ENCODE peak calls at places on chromosomes 3 and 15, in five cellular contexts. One of them, this sample, is unnamed. For H3K36me3, the result is how much of the 10 kb centered on the place peaks cover.

GRCh38 chr3:99544819-99545281 is 93.5 kb upstream of the COL8A1 start:
- DNase-seq in cardiac muscle cell: peak
- DNase-seq in PC-3: no peak
- DNase-seq in tibial artery: no peak
- DNase-seq in ovary: no peak
- DNase-seq in this sample: peak

GRCh38 chr3:36895488-36896409 is 49.1 kb downstream of the TRANK1 start:
- DNase-seq in cardiac muscle cell: no peak
- DNase-seq in PC-3: no peak
- DNase-seq in tibial artery: no peak
- DNase-seq in ovary: no peak
- DNase-seq in this sample: no peak

GRCh38 chr3:99751649-99752048 is 66.0 kb upstream of the CMSS1 start:
- DNase-seq in cardiac muscle cell: peak
- DNase-seq in PC-3: peak
- DNase-seq in tibial artery: no peak
- DNase-seq in ovary: no peak
- DNase-seq in this sample: peak

GRCh38 chr3:56795097-56795806 is 6.5 kb downstream of the ARHGEF3 start:
- DNase-seq in cardiac muscle cell: peak
- DNase-seq in PC-3: peak
- DNase-seq in tibial artery: no peak
- DNase-seq in ovary: no peak
- DNase-seq in this sample: peak

GRCh38 chr15:65970937-65971740 is 101.8 kb downstream of the RAB11A start:
- DNase-seq in cardiac muscle cell: no peak
- DNase-seq in PC-3: no peak
- DNase-seq in tibial artery: no peak
- DNase-seq in ovary: no peak
- DNase-seq in this sample: peak

GRCh38 chr15:45715528-45715927 is 80.7 kb downstream of the SQOR start:
- DNase-seq in cardiac muscle cell: peak
- DNase-seq in PC-3: peak
- DNase-seq in tibial artery: no peak
- DNase-seq in ovary: no peak
- DNase-seq in this sample: peak

GRCh38 chr3:10189557-10190374 is 25.0 kb downstream of the IRAK2 start:
- DNase-seq in cardiac muscle cell: peak
- DNase-seq in PC-3: peak
- DNase-seq in tibial artery: peak
- DNase-seq in ovary: peak
- DNase-seq in this sample: peak

GRCh38 chr15:55268054-55268695 is 21.4 kb downstream of the RAB27A start:
- DNase-seq in cardiac muscle cell: no peak
- DNase-seq in PC-3: no peak
- DNase-seq in tibial artery: no peak
- DNase-seq in ovary: no peak
- DNase-seq in this sample: no peak

GRCh38 chr15:81091889-81092558 is 42.0 kb upstream of the CFAP161 start:
- DNase-seq in cardiac muscle cell: peak
- DNase-seq in PC-3: peak
- DNase-seq in tibial artery: no peak
- DNase-seq in ovary: peak
- DNase-seq in this sample: peak

GRCh38 chr3:23824699-23825444 is 19.1 kb downstream of the UBE2E1 start:
- DNase-seq in cardiac muscle cell: no peak
- DNase-seq in PC-3: no peak
- DNase-seq in tibial artery: no peak
- DNase-seq in ovary: no peak
- DNase-seq in this sample: peak

GRCh38 chr3:129412542-129413198 is 15.8 kb downstream of the EFCAB12 start:
- DNase-seq in cardiac muscle cell: peak
- DNase-seq in PC-3: no peak
- DNase-seq in tibial artery: peak
- DNase-seq in ovary: no peak
- DNase-seq in this sample: no peak

DNA sequence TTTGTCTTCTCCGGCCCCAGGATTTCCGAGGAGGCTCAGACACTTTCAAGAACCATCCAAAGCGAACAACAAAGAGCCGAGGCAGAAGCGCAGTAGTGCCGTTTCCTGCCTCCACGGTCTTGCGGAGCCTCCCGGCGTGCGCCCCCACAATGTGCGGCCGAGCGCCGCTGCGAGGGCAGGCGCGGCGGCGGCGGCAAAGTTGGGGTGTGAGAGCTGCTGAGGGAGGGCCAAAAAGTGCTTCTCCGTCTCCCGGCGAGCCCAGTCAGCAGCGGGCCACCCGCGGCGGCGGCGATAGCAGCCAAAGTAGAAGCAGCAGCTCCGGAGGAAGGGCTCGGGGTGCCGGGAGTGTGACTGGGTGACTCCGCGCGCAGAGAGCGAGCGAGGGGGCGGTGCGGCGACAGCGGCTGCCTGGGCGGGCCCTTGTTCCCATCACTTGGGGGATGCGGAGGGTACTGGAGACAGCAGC is 749.1 kb downstream of the ROBO1 start:
- DNase-seq in cardiac muscle cell: peak
- DNase-seq in PC-3: peak
- DNase-seq in tibial artery: peak
- DNase-seq in ovary: peak
- DNase-seq in this sample: peak
- H3K4me3 ChIP-seq in cardiac muscle cell: peak
- H3K4me3 ChIP-seq in PC-3: peak
- H3K4me3 ChIP-seq in tibial artery: peak
- H3K4me3 ChIP-seq in ovary: peak
- H3K4me3 ChIP-seq in this sample: peak

DNA sequence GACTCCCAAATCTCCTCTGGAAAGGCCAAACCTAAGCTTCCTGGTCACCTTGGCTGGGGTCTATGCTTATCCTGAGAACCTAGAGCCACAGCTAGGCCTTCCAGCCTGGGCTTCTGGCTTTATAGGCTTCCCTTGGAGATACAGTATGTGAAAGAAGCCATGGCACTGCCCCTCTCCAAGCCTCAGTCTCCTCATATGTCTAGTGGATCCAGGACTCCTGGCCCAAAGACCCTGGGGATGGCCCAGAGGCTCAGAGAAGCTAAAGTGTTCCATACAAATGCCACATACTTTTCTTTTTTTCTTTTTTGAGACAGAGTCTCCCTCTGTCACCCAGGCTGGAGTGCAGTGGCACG is 8.6 kb downstream of the ACAA1 start:
- DNase-seq in cardiac muscle cell: no peak
- DNase-seq in PC-3: no peak
- DNase-seq in tibial artery: peak
- DNase-seq in ovary: no peak
- DNase-seq in this sample: no peak
- H3K36me3 ChIP-seq in cardiac muscle cell: half or more
- H3K36me3 ChIP-seq in PC-3: half or more
- H3K36me3 ChIP-seq in tibial artery: half or more
- H3K36me3 ChIP-seq in ovary: under half
- H3K36me3 ChIP-seq in this sample: under half

GRCh38 chr3:72820405-72820804 is 27.8 kb downstream of the SHQ1 start:
- DNase-seq in cardiac muscle cell: peak
- DNase-seq in PC-3: peak
- DNase-seq in tibial artery: no peak
- DNase-seq in ovary: no peak
- DNase-seq in this sample: peak
- H3K4me3 ChIP-seq in cardiac muscle cell: no peak
- H3K4me3 ChIP-seq in PC-3: no peak
- H3K4me3 ChIP-seq in tibial artery: no peak
- H3K4me3 ChIP-seq in ovary: no peak
- H3K4me3 ChIP-seq in this sample: no peak

GRCh38 chr3:79910337-79910736 is 142.5 kb upstream of the ROBO1 start:
- DNase-seq in cardiac muscle cell: no peak
- DNase-seq in PC-3: no peak
- DNase-seq in tibial artery: no peak
- DNase-seq in ovary: no peak
- DNase-seq in this sample: peak

GRCh38 chr3:79906106-79906505 is 138.3 kb upstream of the ROBO1 start:
- DNase-seq in cardiac muscle cell: peak
- DNase-seq in PC-3: no peak
- DNase-seq in tibial artery: no peak
- DNase-seq in ovary: no peak
- DNase-seq in this sample: no peak
- H3K36me3 ChIP-seq in cardiac muscle cell: under half
- H3K36me3 ChIP-seq in PC-3: under half
- H3K36me3 ChIP-seq in tibial artery: under half
- H3K36me3 ChIP-seq in ovary: under half
- H3K36me3 ChIP-seq in this sample: under half

GRCh38 chr15:101248274-101248673 is 3.6 kb downstream of the CHSY1 start:
- DNase-seq in cardiac muscle cell: no peak
- DNase-seq in PC-3: no peak
- DNase-seq in tibial artery: no peak
- DNase-seq in ovary: no peak
- DNase-seq in this sample: no peak
- H3K4me3 ChIP-seq in cardiac muscle cell: no peak
- H3K4me3 ChIP-seq in PC-3: no peak
- H3K4me3 ChIP-seq in tibial artery: no peak
- H3K4me3 ChIP-seq in ovary: no peak
- H3K4me3 ChIP-seq in this sample: no peak

GRCh38 chr3:169781209-169781855 is 8.1 kb downstream of the MYNN start:
- DNase-seq in cardiac muscle cell: no peak
- DNase-seq in PC-3: no peak
- DNase-seq in tibial artery: no peak
- DNase-seq in ovary: no peak
- DNase-seq in this sample: no peak

GRCh38 chr3:169777822-169778221 is 4.6 kb downstream of the MYNN start:
- DNase-seq in cardiac muscle cell: no peak
- DNase-seq in PC-3: no peak
- DNase-seq in tibial artery: no peak
- DNase-seq in ovary: no peak
- DNase-seq in this sample: no peak

DNA sequence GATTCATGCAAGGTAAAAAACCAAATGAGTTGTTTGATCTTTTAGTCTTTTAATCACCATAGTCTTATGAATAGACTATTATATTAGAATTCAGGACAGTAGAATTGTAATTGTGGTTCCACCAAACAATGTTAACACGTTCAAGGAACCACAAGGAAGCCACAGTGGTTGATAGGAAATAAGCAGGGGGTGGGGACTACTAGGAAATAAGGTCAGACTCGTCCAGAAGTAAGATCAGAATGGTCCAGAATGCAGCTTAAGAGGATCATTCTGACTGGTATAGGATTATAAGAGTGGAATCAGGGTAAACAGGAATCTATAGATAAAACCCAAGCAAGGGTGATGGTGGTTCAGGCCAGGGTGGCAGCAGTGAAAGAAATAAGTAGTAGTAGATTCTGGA is 7.5 kb downstream of the MYNN start:
- DNase-seq in cardiac muscle cell: no peak
- DNase-seq in PC-3: no peak
- DNase-seq in tibial artery: no peak
- DNase-seq in ovary: no peak
- DNase-seq in this sample: no peak
- H3K36me3 ChIP-seq in cardiac muscle cell: half or more
- H3K36me3 ChIP-seq in PC-3: half or more
- H3K36me3 ChIP-seq in tibial artery: half or more
- H3K36me3 ChIP-seq in ovary: under half
- H3K36me3 ChIP-seq in this sample: under half

GRCh38 chr15:56783156-56783856 is 50.0 kb upstream of the ZNF280D start:
- DNase-seq in cardiac muscle cell: no peak
- DNase-seq in PC-3: no peak
- DNase-seq in tibial artery: no peak
- DNase-seq in ovary: no peak
- DNase-seq in this sample: no peak
- H3K4me3 ChIP-seq in cardiac muscle cell: no peak
- H3K4me3 ChIP-seq in PC-3: no peak
- H3K4me3 ChIP-seq in tibial artery: no peak
- H3K4me3 ChIP-seq in ovary: no peak
- H3K4me3 ChIP-seq in this sample: no peak

This sample was measured in bronchial epithelial cell.